ENCODE peak calls at places on chromosomes 13 and 19, in six cellular contexts. One of them, this sample, is unnamed.

GRCh38 chr19:7251502-7251901 is 42.7 kb downstream of the INSR start:
- ATAC-seq in right lobe of liver: no peak
- ATAC-seq in foreskin keratinocyte: no peak
- ATAC-seq in heart right ventricle: no peak
- ATAC-seq in stimulated activated naive CD8-positive, alpha-beta T cell treated with anti-CD3 and anti-CD28 coated beads, Interleukin-15, amount 100 ng/mL, for 72 hours: peak
- ATAC-seq in lower lobe of right lung: no peak
- ATAC-seq in this sample: no peak

GRCh38 chr19:4609878-4610511 is 29.3 kb upstream of the TNFAIP8L1 start:
- ATAC-seq in right lobe of liver: no peak
- ATAC-seq in heart right ventricle: peak
- ATAC-seq in stimulated activated naive CD8-positive, alpha-beta T cell treated with anti-CD3 and anti-CD28 coated beads, Interleukin-15, amount 100 ng/mL, for 72 hours: no peak
- ATAC-seq in lower lobe of right lung: peak
- ATAC-seq in foreskin keratinocyte: no peak
- ATAC-seq in this sample: no peak

GRCh38 chr13:73193541-73193940 is 134.7 kb downstream of the KLF5 start:
- ATAC-seq in right lobe of liver: no peak
- ATAC-seq in stimulated activated naive CD8-positive, alpha-beta T cell treated with anti-CD3 and anti-CD28 coated beads, Interleukin-15, amount 100 ng/mL, for 72 hours: no peak
- ATAC-seq in heart right ventricle: no peak
- ATAC-seq in foreskin keratinocyte: no peak
- ATAC-seq in lower lobe of right lung: no peak
- ATAC-seq in this sample: no peak

GRCh38 chr19:801861-802496 is 4.7 kb downstream of the PTBP1 start:
- ATAC-seq in stimulated activated naive CD8-positive, alpha-beta T cell treated with anti-CD3 and anti-CD28 coated beads, Interleukin-15, amount 100 ng/mL, for 72 hours: no peak
- ATAC-seq in heart right ventricle: peak
- ATAC-seq in lower lobe of right lung: peak
- ATAC-seq in foreskin keratinocyte: no peak
- ATAC-seq in right lobe of liver: no peak
- ATAC-seq in this sample: no peak

GRCh38 chr13:94595006-94595942 is 678 bp downstream of the TGDS start:
- ATAC-seq in stimulated activated naive CD8-positive, alpha-beta T cell treated with anti-CD3 and anti-CD28 coated beads, Interleukin-15, amount 100 ng/mL, for 72 hours: peak
- ATAC-seq in heart right ventricle: peak
- ATAC-seq in foreskin keratinocyte: peak
- ATAC-seq in right lobe of liver: peak
- ATAC-seq in lower lobe of right lung: peak
- ATAC-seq in this sample: peak

GRCh38 chr19:6866646-6867255 is 20.6 kb upstream of the ADGRE1 start:
- ATAC-seq in lower lobe of right lung: no peak
- ATAC-seq in foreskin keratinocyte: no peak
- ATAC-seq in stimulated activated naive CD8-positive, alpha-beta T cell treated with anti-CD3 and anti-CD28 coated beads, Interleukin-15, amount 100 ng/mL, for 72 hours: no peak
- ATAC-seq in right lobe of liver: no peak
- ATAC-seq in heart right ventricle: no peak
- ATAC-seq in this sample: no peak

GRCh38 chr19:15374796-15375440 is 4.7 kb downstream of the AKAP8 start:
- ATAC-seq in foreskin keratinocyte: no peak
- ATAC-seq in heart right ventricle: peak
- ATAC-seq in lower lobe of right lung: no peak
- ATAC-seq in stimulated activated naive CD8-positive, alpha-beta T cell treated with anti-CD3 and anti-CD28 coated beads, Interleukin-15, amount 100 ng/mL, for 72 hours: no peak
- ATAC-seq in right lobe of liver: peak
- ATAC-seq in this sample: no peak

GRCh38 chr13:30088312-30088855 is 219.0 kb downstream of the KATNAL1 start:
- ATAC-seq in heart right ventricle: no peak
- ATAC-seq in lower lobe of right lung: no peak
- ATAC-seq in right lobe of liver: no peak
- ATAC-seq in foreskin keratinocyte: no peak
- ATAC-seq in stimulated activated naive CD8-positive, alpha-beta T cell treated with anti-CD3 and anti-CD28 coated beads, Interleukin-15, amount 100 ng/mL, for 72 hours: no peak
- ATAC-seq in this sample: no peak

GRCh38 chr13:48896312-48896711 is 79.4 kb upstream of the FNDC3A start:
- ATAC-seq in stimulated activated naive CD8-positive, alpha-beta T cell treated with anti-CD3 and anti-CD28 coated beads, Interleukin-15, amount 100 ng/mL, for 72 hours: no peak
- ATAC-seq in right lobe of liver: no peak
- ATAC-seq in lower lobe of right lung: no peak
- ATAC-seq in heart right ventricle: no peak
- ATAC-seq in foreskin keratinocyte: no peak
- ATAC-seq in this sample: no peak

GRCh38 chr13:110298566-110299321 is 8.2 kb downstream of the COL4A1 start:
- ATAC-seq in right lobe of liver: peak
- ATAC-seq in heart right ventricle: peak
- ATAC-seq in stimulated activated naive CD8-positive, alpha-beta T cell treated with anti-CD3 and anti-CD28 coated beads, Interleukin-15, amount 100 ng/mL, for 72 hours: peak
- ATAC-seq in lower lobe of right lung: peak
- ATAC-seq in foreskin keratinocyte: no peak
- ATAC-seq in this sample: no peak

GRCh38 chr19:18508585-18508984 is 13.3 kb downstream of the ELL start:
- ATAC-seq in right lobe of liver: no peak
- ATAC-seq in heart right ventricle: no peak
- ATAC-seq in stimulated activated naive CD8-positive, alpha-beta T cell treated with anti-CD3 and anti-CD28 coated beads, Interleukin-15, amount 100 ng/mL, for 72 hours: no peak
- ATAC-seq in foreskin keratinocyte: no peak
- ATAC-seq in lower lobe of right lung: no peak
- ATAC-seq in this sample: no peak

GRCh38 chr19:19459099-19459498 is 53.6 kb downstream of the GATAD2A start:
- ATAC-seq in lower lobe of right lung: no peak
- ATAC-seq in right lobe of liver: no peak
- ATAC-seq in heart right ventricle: no peak
- ATAC-seq in stimulated activated naive CD8-positive, alpha-beta T cell treated with anti-CD3 and anti-CD28 coated beads, Interleukin-15, amount 100 ng/mL, for 72 hours: peak
- ATAC-seq in foreskin keratinocyte: no peak
- ATAC-seq in this sample: peak

GRCh38 chr19:18280247-18281081 is 958 bp downstream of the JUND start:
- ATAC-seq in heart right ventricle: peak
- ATAC-seq in lower lobe of right lung: peak
- ATAC-seq in right lobe of liver: peak
- ATAC-seq in foreskin keratinocyte: no peak
- ATAC-seq in stimulated activated naive CD8-positive, alpha-beta T cell treated with anti-CD3 and anti-CD28 coated beads, Interleukin-15, amount 100 ng/mL, for 72 hours: peak
- ATAC-seq in this sample: peak

GRCh38 chr13:35648109-35648508 is 171.6 kb upstream of the MAB21L1 start:
- ATAC-seq in right lobe of liver: no peak
- ATAC-seq in foreskin keratinocyte: no peak
- ATAC-seq in lower lobe of right lung: no peak
- ATAC-seq in heart right ventricle: no peak
- ATAC-seq in stimulated activated naive CD8-positive, alpha-beta T cell treated with anti-CD3 and anti-CD28 coated beads, Interleukin-15, amount 100 ng/mL, for 72 hours: no peak
- ATAC-seq in this sample: no peak

GRCh38 chr19:3897936-3898335 is 17.5 kb downstream of the ATCAY start:
- ATAC-seq in heart right ventricle: no peak
- ATAC-seq in right lobe of liver: no peak
- ATAC-seq in lower lobe of right lung: no peak
- ATAC-seq in stimulated activated naive CD8-positive, alpha-beta T cell treated with anti-CD3 and anti-CD28 coated beads, Interleukin-15, amount 100 ng/mL, for 72 hours: no peak
- ATAC-seq in foreskin keratinocyte: no peak
- ATAC-seq in this sample: no peak

GRCh38 chr13:41013834-41014233 is 5.3 kb downstream of the ELF1 start:
- ATAC-seq in foreskin keratinocyte: no peak
- ATAC-seq in heart right ventricle: no peak
- ATAC-seq in stimulated activated naive CD8-positive, alpha-beta T cell treated with anti-CD3 and anti-CD28 coated beads, Interleukin-15, amount 100 ng/mL, for 72 hours: peak
- ATAC-seq in right lobe of liver: no peak
- ATAC-seq in lower lobe of right lung: no peak
- ATAC-seq in this sample: peak

GRCh38 chr13:35479223-35479536 is 2.7 kb upstream of the MAB21L1 start:
- ATAC-seq in heart right ventricle: no peak
- ATAC-seq in right lobe of liver: no peak
- ATAC-seq in stimulated activated naive CD8-positive, alpha-beta T cell treated with anti-CD3 and anti-CD28 coated beads, Interleukin-15, amount 100 ng/mL, for 72 hours: no peak
- ATAC-seq in foreskin keratinocyte: no peak
- ATAC-seq in lower lobe of right lung: no peak
- ATAC-seq in this sample: no peak

GRCh38 chr19:43527860-43528622 is 1.0 kb upstream of the ETHE1 start:
- ATAC-seq in heart right ventricle: no peak
- ATAC-seq in right lobe of liver: no peak
- ATAC-seq in lower lobe of right lung: no peak
- ATAC-seq in stimulated activated naive CD8-positive, alpha-beta T cell treated with anti-CD3 and anti-CD28 coated beads, Interleukin-15, amount 100 ng/mL, for 72 hours: no peak
- ATAC-seq in foreskin keratinocyte: no peak
- ATAC-seq in this sample: peak

GRCh38 chr13:24036115-24036514 is 124.4 kb upstream of the SPATA13 start:
- ATAC-seq in right lobe of liver: no peak
- ATAC-seq in foreskin keratinocyte: no peak
- ATAC-seq in heart right ventricle: no peak
- ATAC-seq in stimulated activated naive CD8-positive, alpha-beta T cell treated with anti-CD3 and anti-CD28 coated beads, Interleukin-15, amount 100 ng/mL, for 72 hours: no peak
- ATAC-seq in lower lobe of right lung: no peak
- ATAC-seq in this sample: no peak

GRCh38 chr13:97212540-97213146 is 9.5 kb upstream of the MBNL2 start:
- ATAC-seq in lower lobe of right lung: peak
- ATAC-seq in heart right ventricle: peak
- ATAC-seq in stimulated activated naive CD8-positive, alpha-beta T cell treated with anti-CD3 and anti-CD28 coated beads, Interleukin-15, amount 100 ng/mL, for 72 hours: peak
- ATAC-seq in right lobe of liver: peak
- ATAC-seq in foreskin keratinocyte: peak
- ATAC-seq in this sample: peak

GRCh38 chr13:98478134-98479129 is 98.5 kb downstream of the STK24 start:
- ATAC-seq in lower lobe of right lung: no peak
- ATAC-seq in heart right ventricle: no peak
- ATAC-seq in foreskin keratinocyte: no peak
- ATAC-seq in right lobe of liver: no peak
- ATAC-seq in stimulated activated naive CD8-positive, alpha-beta T cell treated with anti-CD3 and anti-CD28 coated beads, Interleukin-15, amount 100 ng/mL, for 72 hours: peak
- ATAC-seq in this sample: no peak

GRCh38 chr19:35522745-35523327 is 5.3 kb downstream of the SBSN start:
- ATAC-seq in foreskin keratinocyte: no peak
- ATAC-seq in lower lobe of right lung: no peak
- ATAC-seq in stimulated activated naive CD8-positive, alpha-beta T cell treated with anti-CD3 and anti-CD28 coated beads, Interleukin-15, amount 100 ng/mL, for 72 hours: no peak
- ATAC-seq in right lobe of liver: no peak
- ATAC-seq in heart right ventricle: no peak
- ATAC-seq in this sample: no peak

GRCh38 chr19:32364040-32364439 is 18.6 kb downstream of the ZNF507 start:
- ATAC-seq in heart right ventricle: peak
- ATAC-seq in foreskin keratinocyte: no peak
- ATAC-seq in right lobe of liver: no peak
- ATAC-seq in lower lobe of right lung: no peak
- ATAC-seq in stimulated activated naive CD8-positive, alpha-beta T cell treated with anti-CD3 and anti-CD28 coated beads, Interleukin-15, amount 100 ng/mL, for 72 hours: no peak
- ATAC-seq in this sample: no peak

GRCh38 chr13:34935841-34936240 is 6.2 kb upstream of the NBEA start:
- ATAC-seq in heart right ventricle: no peak
- ATAC-seq in lower lobe of right lung: no peak
- ATAC-seq in stimulated activated naive CD8-positive, alpha-beta T cell treated with anti-CD3 and anti-CD28 coated beads, Interleukin-15, amount 100 ng/mL, for 72 hours: no peak
- ATAC-seq in right lobe of liver: no peak
- ATAC-seq in foreskin keratinocyte: no peak
- ATAC-seq in this sample: no peak

GRCh38 chr13:79392882-79393563 is 13.0 kb downstream of the RBM26 start:
- ATAC-seq in stimulated activated naive CD8-positive, alpha-beta T cell treated with anti-CD3 and anti-CD28 coated beads, Interleukin-15, amount 100 ng/mL, for 72 hours: peak
- ATAC-seq in foreskin keratinocyte: peak
- ATAC-seq in lower lobe of right lung: peak
- ATAC-seq in heart right ventricle: no peak
- ATAC-seq in right lobe of liver: no peak
- ATAC-seq in this sample: peak

GRCh38 chr13:24097667-24098066 is 62.9 kb upstream of the SPATA13 start:
- ATAC-seq in right lobe of liver: no peak
- ATAC-seq in stimulated activated naive CD8-positive, alpha-beta T cell treated with anti-CD3 and anti-CD28 coated beads, Interleukin-15, amount 100 ng/mL, for 72 hours: peak
- ATAC-seq in lower lobe of right lung: no peak
- ATAC-seq in heart right ventricle: no peak
- ATAC-seq in foreskin keratinocyte: no peak
- ATAC-seq in this sample: peak

GRCh38 chr13:113351514-113352026 is 12.4 kb downstream of the GRTP1 start:
- ATAC-seq in foreskin keratinocyte: no peak
- ATAC-seq in stimulated activated naive CD8-positive, alpha-beta T cell treated with anti-CD3 and anti-CD28 coated beads, Interleukin-15, amount 100 ng/mL, for 72 hours: no peak
- ATAC-seq in right lobe of liver: peak
- ATAC-seq in lower lobe of right lung: peak
- ATAC-seq in heart right ventricle: peak
- ATAC-seq in this sample: no peak

GRCh38 chr19:7456964-7457541 is 31.8 kb downstream of the PEX11G start:
- ATAC-seq in stimulated activated naive CD8-positive, alpha-beta T cell treated with anti-CD3 and anti-CD28 coated beads, Interleukin-15, amount 100 ng/mL, for 72 hours: no peak
- ATAC-seq in heart right ventricle: no peak
- ATAC-seq in foreskin keratinocyte: peak
- ATAC-seq in right lobe of liver: no peak
- ATAC-seq in lower lobe of right lung: no peak
- ATAC-seq in this sample: no peak

GRCh38 chr13:101475536-101475935 is 23.1 kb downstream of the ITGBL1 start:
- ATAC-seq in foreskin keratinocyte: no peak
- ATAC-seq in right lobe of liver: no peak
- ATAC-seq in stimulated activated naive CD8-positive, alpha-beta T cell treated with anti-CD3 and anti-CD28 coated beads, Interleukin-15, amount 100 ng/mL, for 72 hours: no peak
- ATAC-seq in lower lobe of right lung: no peak
- ATAC-seq in heart right ventricle: no peak
- ATAC-seq in this sample: no peak

GRCh38 chr13:97856001-97856675 is 97.3 kb upstream of the IPO5 start:
- ATAC-seq in foreskin keratinocyte: no peak
- ATAC-seq in lower lobe of right lung: peak
- ATAC-seq in right lobe of liver: peak
- ATAC-seq in heart right ventricle: peak
- ATAC-seq in stimulated activated naive CD8-positive, alpha-beta T cell treated with anti-CD3 and anti-CD28 coated beads, Interleukin-15, amount 100 ng/mL, for 72 hours: no peak
- ATAC-seq in this sample: no peak

GRCh38 chr19:31947436-31947835 is 398.0 kb upstream of the ZNF507 start:
- ATAC-seq in right lobe of liver: no peak
- ATAC-seq in stimulated activated naive CD8-positive, alpha-beta T cell treated with anti-CD3 and anti-CD28 coated beads, Interleukin-15, amount 100 ng/mL, for 72 hours: no peak
- ATAC-seq in foreskin keratinocyte: no peak
- ATAC-seq in heart right ventricle: no peak
- ATAC-seq in lower lobe of right lung: no peak
- ATAC-seq in this sample: no peak